ENCODE peak calls at places on chromosomes 16 and 17, in eight cellular contexts. J, S, W, R, N, E, H and Q are unnamed samples.

GRCh38 chr17:44112284-44113280 is 10.9 kb downstream of the HDAC5 start:
- DNase-seq in J (no peak), S (no peak), W (no peak), R (no peak), N (no peak), E (no peak), H (no peak), Q (no peak)

GRCh38 chr17:68290268-68290954 is 516 bp downstream of the SLC16A6 start:
- DNase-seq in J (no peak), S (peak; percentile 58), W (peak; percentile 4), R (peak; percentile 87), N (no peak), E (peak; percentile 45), H (peak; percentile 53), Q (no peak)

GRCh38 chr17:82105882-82106696 is 8.1 kb upstream of the FASN start:
- DNase-seq in J (peak; percentile 78), S (peak; percentile 75), W (no peak), R (peak; percentile 85), N (no peak), E (no peak), H (peak; percentile 48), Q (peak; percentile 63)

GRCh38 chr16:35598696-35599332 is 2139.4 kb downstream of the TP53TG3F start:
- DNase-seq in J (no peak), S (no peak), W (peak; percentile 1), R (no peak), N (no peak), E (no peak), H (no peak), Q (no peak)

GRCh38 chr16:82002831-82003230 is 8.4 kb downstream of the SDR42E1 start:
- DNase-seq in J (no peak), S (no peak), W (no peak), R (no peak), N (no peak), E (no peak), H (no peak), Q (no peak)

GRCh38 chr17:1267471-1267947 is 2.7 kb upstream of the BHLHA9 start:
- DNase-seq in J (peak; percentile 19), S (peak; percentile 50), W (no peak), R (no peak), N (peak; percentile 11), E (no peak), H (no peak), Q (no peak)

GRCh38 chr16:88809676-88810165 is 2.0 kb downstream of the APRT start:
- DNase-seq in J (no peak), S (no peak), W (no peak), R (no peak), N (no peak), E (no peak), H (no peak), Q (no peak)

GRCh38 chr16:47970291-47970931 is 185.4 kb downstream of the ABCC12 start:
- DNase-seq in J (peak; percentile 59), S (peak; percentile 88), W (no peak), R (no peak), N (no peak), E (peak; percentile 22), H (no peak), Q (no peak)

GRCh38 chr17:67218385-67218950 is 26.5 kb downstream of the HELZ start:
- DNase-seq in J (peak; percentile 69), S (no peak), W (no peak), R (no peak), N (no peak), E (no peak), H (no peak), Q (no peak)

GRCh38 chr17:48051706-48052486 is 3.7 kb downstream of the NFE2L1 start:
- DNase-seq in J (peak; percentile 85), S (peak; percentile 28), W (no peak), R (no peak), N (peak; percentile 36), E (no peak), H (no peak), Q (no peak)

GRCh38 chr16:86142801-86143236 is 243.9 kb downstream of the IRF8 start:
- DNase-seq in J (peak; percentile 12), S (no peak), W (no peak), R (no peak), N (no peak), E (no peak), H (no peak), Q (no peak)

GRCh38 chr17:4293572-4293971 is 29.8 kb upstream of the ANKFY1 start:
- DNase-seq in J (no peak), S (no peak), W (no peak), R (no peak), N (no peak), E (no peak), H (no peak), Q (no peak)

GRCh38 chr17:17391575-17392370 is 85.0 kb upstream of the MED9 start:
- DNase-seq in J (no peak), S (no peak), W (no peak), R (no peak), N (no peak), E (no peak), H (peak; percentile 52), Q (no peak)

GRCh38 chr17:77842148-77842905 is 116.2 kb upstream of the TNRC6C start:
- DNase-seq in J (peak; percentile 62), S (no peak), W (no peak), R (no peak), N (no peak), E (no peak), H (no peak), Q (no peak)

GRCh38 chr16:70714526-70715112 is 28.8 kb upstream of the MTSS2 start:
- DNase-seq in J (peak; percentile 43), S (no peak), W (no peak), R (no peak), N (no peak), E (no peak), H (no peak), Q (no peak)

GRCh38 chr17:31007695-31008373 is 37.0 kb downstream of the RNF135 start:
- DNase-seq in J (no peak), S (no peak), W (no peak), R (no peak), N (no peak), E (no peak), H (no peak), Q (no peak)

GRCh38 chr16:6099102-6099501 is 1001.5 kb upstream of the EEF2KMT start:
- DNase-seq in J (no peak), S (no peak), W (no peak), R (no peak), N (no peak), E (no peak), H (no peak), Q (no peak)

GRCh38 chr17:36717088-36717487 is 115.7 kb downstream of the MRM1 start:
- DNase-seq in J (no peak), S (no peak), W (no peak), R (no peak), N (no peak), E (no peak), H (no peak), Q (no peak)

GRCh38 chr17:43661699-43662431 is at the start of gene MEOX1:
- DNase-seq in J (peak; percentile 86), S (no peak), W (no peak), R (no peak), N (no peak), E (peak; percentile 65), H (no peak), Q (no peak)

GRCh38 chr17:45307290-45308015 is 9.4 kb downstream of the MAP3K14 start:
- DNase-seq in J (peak; percentile 91), S (no peak), W (no peak), R (no peak), N (no peak), E (no peak), H (no peak), Q (no peak)

GRCh38 chr17:57678393-57678792 is 66.7 kb downstream of the CCDC182 start:
- DNase-seq in J (no peak), S (no peak), W (no peak), R (peak; percentile 45), N (no peak), E (no peak), H (no peak), Q (no peak)

GRCh38 chr17:47232465-47232864 is 21.2 kb upstream of the ITGB3 start:
- DNase-seq in J (no peak), S (no peak), W (no peak), R (peak; percentile 40), N (no peak), E (no peak), H (no peak), Q (no peak)

GRCh38 chr17:39668141-39668924 is at the start of gene PNMT:
- DNase-seq in J (peak; percentile 51), S (peak; percentile 92), W (peak; percentile 42), R (peak; percentile 94), N (no peak), E (peak; percentile 68), H (peak; percentile 47), Q (no peak)

GRCh38 chr17:33291248-33292183 is 1.6 kb downstream of the ASIC2 start:
- DNase-seq in J (peak; percentile 30), S (peak; percentile 77), W (no peak), R (peak; percentile 86), N (no peak), E (peak; percentile 10), H (no peak), Q (no peak)

GRCh38 chr16:88310796-88311605 is 71.8 kb upstream of the ZNF469 start:
- DNase-seq in J (no peak), S (no peak), W (no peak), R (no peak), N (no peak), E (no peak), H (no peak), Q (no peak)

GRCh38 chr16:15948532-15949209 is 745 bp upstream of the ABCC1 start:
- DNase-seq in J (no peak), S (no peak), W (no peak), R (no peak), N (no peak), E (no peak), H (no peak), Q (no peak)

GRCh38 chr17:82862758-82863645 is 23.2 kb upstream of the ZNF750 start:
- DNase-seq in J (no peak), S (peak; percentile 23), W (no peak), R (no peak), N (no peak), E (no peak), H (no peak), Q (no peak)

GRCh38 chr16:50528820-50529219 is 19.4 kb upstream of the NKD1 start:
- DNase-seq in J (no peak), S (no peak), W (no peak), R (peak; percentile 29), N (no peak), E (no peak), H (no peak), Q (no peak)

GRCh38 chr17:49209061-49209571 is 1.3 kb downstream of the GNGT2 start:
- DNase-seq in J (peak; percentile 47), S (no peak), W (no peak), R (no peak), N (no peak), E (no peak), H (no peak), Q (no peak)

GRCh38 chr17:35973333-35974260 is 7.7 kb downstream of the CCL16 start:
- DNase-seq in J (peak; percentile 55), S (no peak), W (no peak), R (peak; percentile 81), N (no peak), E (no peak), H (no peak), Q (no peak)